ENCODE peak calls at places on chromosomes 2 and 18, in seven cellular contexts. P, V, Y, H, D, C and I are unnamed samples.

GRCh38 chr2:69628325-69629038 is 15.1 kb downstream of the AAK1 start:
- DNase-seq in P (no peak), V (no peak), Y (no peak), H (no peak), D (no peak), C (no peak), I (no peak)

GRCh38 chr2:240707046-240707756 is 15.5 kb downstream of the AQP12A start:
- DNase-seq in P (no peak), V (no peak), Y (no peak), H (no peak), D (no peak), C (no peak), I (no peak)

GRCh38 chr2:150165988-150166965 is 321.2 kb downstream of the RND3 start:
- DNase-seq in P (no peak), V (no peak), Y (no peak), H (peak; percentile 41), D (no peak), C (no peak), I (no peak)

GRCh38 chr18:79513381-79514081 is 117.8 kb downstream of the NFATC1 start:
- DNase-seq in P (no peak), V (no peak), Y (no peak), H (no peak), D (no peak), C (peak; percentile 5), I (peak; percentile 13)

GRCh38 chr2:134271758-134272157 is 17.9 kb downstream of the MGAT5 start:
- DNase-seq in P (no peak), V (no peak), Y (no peak), H (no peak), D (no peak), C (no peak), I (no peak)

GRCh38 chr2:226050822-226051221 is 651.3 kb downstream of the NYAP2 start:
- DNase-seq in P (no peak), V (peak; percentile 51), Y (no peak), H (no peak), D (no peak), C (no peak), I (no peak)

GRCh38 chr2:105455488-105455991 is 56.7 kb upstream of the FHL2 start:
- DNase-seq in P (no peak), V (peak; percentile 95), Y (peak; percentile 92), H (peak; percentile 77), D (peak; percentile 61), C (no peak), I (no peak)

GRCh38 chr18:76275913-76276312 is 219.1 kb downstream of the ZNF516 start:
- DNase-seq in P (no peak), V (no peak), Y (no peak), H (no peak), D (no peak), C (no peak), I (no peak)

GRCh38 chr2:190169221-190170072 is 106.9 kb upstream of the MSTN start:
- DNase-seq in P (no peak), V (no peak), Y (no peak), H (no peak), D (no peak), C (no peak), I (no peak)

GRCh38 chr2:240499309-240500301 is 58.2 kb downstream of the ANKMY1 start:
- DNase-seq in P (no peak), V (no peak), Y (no peak), H (no peak), D (no peak), C (peak; percentile 13), I (no peak)

GRCh38 chr2:145690183-145690582 is 1170.3 kb upstream of the ZEB2 start:
- DNase-seq in P (no peak), V (no peak), Y (peak; percentile 34), H (no peak), D (no peak), C (no peak), I (no peak)

GRCh38 chr2:16960579-16960978 is 294.9 kb upstream of the CYRIA start:
- DNase-seq in P (no peak), V (no peak), Y (no peak), H (no peak), D (no peak), C (no peak), I (no peak)

GRCh38 chr2:96437512-96437911 is 67.6 kb downstream of the NEURL3 start:
- DNase-seq in P (no peak), V (no peak), Y (no peak), H (no peak), D (no peak), C (no peak), I (no peak)

DNA sequence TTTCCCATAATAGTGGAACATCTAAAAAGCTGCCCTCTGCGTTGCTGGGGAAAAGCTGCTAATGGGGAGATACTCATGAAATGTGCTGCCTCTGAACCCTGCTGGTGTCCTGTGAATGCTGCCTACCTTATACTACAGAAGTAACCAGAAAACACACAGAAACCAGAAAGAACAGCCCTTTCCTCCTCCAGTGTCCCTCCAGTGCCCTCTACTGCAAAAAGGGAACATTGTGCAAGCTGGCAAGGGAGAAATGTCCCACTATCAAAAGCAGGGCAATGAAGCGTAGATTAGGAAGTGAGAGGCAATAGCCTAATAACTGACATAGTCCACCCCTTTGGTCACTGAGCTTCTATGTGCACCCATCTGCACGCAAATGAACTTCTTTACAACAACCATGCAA is 162.7 kb upstream of the ETAA1 start:
- DNase-seq in P (no peak), V (no peak), Y (peak; percentile 72), H (no peak), D (no peak), C (no peak), I (no peak)
- TF ChIP-seq CTCF in P (no peak), V (no peak), Y (peak; percentile 75), H (peak; percentile 22), D (peak; percentile 71), C (no peak), I (no peak)

GRCh38 chr2:234430892-234431291 is 66.0 kb downstream of the ARL4C start:
- DNase-seq in P (no peak), V (no peak), Y (no peak), H (no peak), D (no peak), C (no peak), I (no peak)

GRCh38 chr2:234436482-234436837 is 60.4 kb downstream of the ARL4C start:
- DNase-seq in P (no peak), V (no peak), Y (no peak), H (no peak), D (no peak), C (no peak), I (no peak)

GRCh38 chr2:234429265-234429664 is 67.6 kb downstream of the ARL4C start:
- DNase-seq in P (no peak), V (no peak), Y (no peak), H (no peak), D (no peak), C (no peak), I (no peak)

GRCh38 chr2:234435836-234436481 is 60.9 kb downstream of the ARL4C start:
- DNase-seq in P (no peak), V (no peak), Y (no peak), H (no peak), D (no peak), C (no peak), I (no peak)

DNA sequence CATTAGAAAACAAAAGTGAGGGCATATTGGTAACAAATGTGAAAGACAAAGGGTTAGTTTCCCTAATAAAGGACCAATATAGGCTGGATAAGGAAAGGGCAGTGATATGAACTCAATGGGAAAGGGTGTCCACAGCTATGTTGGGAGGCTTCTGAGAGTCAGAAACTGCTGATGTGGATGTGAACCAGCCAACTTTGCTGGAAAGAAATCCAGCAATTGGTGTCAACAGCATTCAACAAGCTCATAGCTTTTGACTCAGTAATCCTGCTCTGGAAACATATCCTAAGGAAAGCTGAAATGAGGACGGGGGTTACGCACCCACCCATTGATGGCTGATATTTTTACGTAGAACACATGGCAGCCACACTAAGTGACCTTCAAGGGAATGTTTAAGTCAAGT is 63.7 kb downstream of the ARL4C start:
- DNase-seq in P (no peak), V (no peak), Y (no peak), H (no peak), D (no peak), C (no peak), I (no peak)
- TF ChIP-seq CTCF in P (no peak), V (no peak), Y (no peak), H (no peak), D (no peak), C (no peak), I (no peak)

GRCh38 chr2:127270663-127271062 is 23.3 kb downstream of the ERCC3 start:
- DNase-seq in P (no peak), V (no peak), Y (no peak), H (no peak), D (no peak), C (no peak), I (no peak)
- TF ChIP-seq CTCF in P (no peak), V (no peak), Y (no peak), H (no peak), D (no peak), C (no peak), I (no peak)

GRCh38 chr2:112768432-112768831 is 4.0 kb upstream of the CKAP2L start:
- DNase-seq in P (no peak), V (no peak), Y (peak; percentile 24), H (no peak), D (no peak), C (no peak), I (no peak)
- TF ChIP-seq CTCF in P (no peak), V (no peak), Y (peak; percentile 11), H (no peak), D (no peak), C (no peak), I (no peak)